ENCODE peak calls at places on chromosomes 11 and 22, in seven cellular contexts. R is GM23248; L is transverse colon; X is cardiac muscle cell; S is fibroblast of villous mesenchyme; H is astrocyte; M is CD4-positive, CD25-positive, alpha-beta regulatory T cell. G is an unnamed sample.

GRCh38 chr11:88292156-88292844 is 45.2 kb downstream of the CTSC start:
- DNase-seq in R (peak; percentile 41), L (peak; percentile 58), X (peak; percentile 38), S (no peak), H (no peak), M (no peak), G (peak; percentile 61)

GRCh38 chr11:61978703-61979661 is 11.5 kb upstream of the FTH1 start:
- DNase-seq in R (peak; percentile 68), L (no peak), X (peak; percentile 90), S (peak; percentile 73), H (peak; percentile 24), M (no peak), G (peak; percentile 93)

GRCh38 chr11:93986716-93987115 is 34.4 kb upstream of the HEPHL1 start:
- DNase-seq in R (peak; percentile 46), L (no peak), X (peak; percentile 41), S (peak; percentile 38), H (peak; percentile 48), M (no peak), G (peak; percentile 63)

GRCh38 chr11:120358729-120359128 is 22.5 kb downstream of the ARHGEF12 start:
- DNase-seq in R (no peak), L (no peak), X (no peak), S (no peak), H (no peak), M (no peak), G (no peak)

GRCh38 chr11:13721760-13722159 is 53.3 kb downstream of the FAR1 start:
- DNase-seq in R (peak; percentile 56), L (no peak), X (peak; percentile 42), S (peak; percentile 62), H (peak; percentile 11), M (no peak), G (peak; percentile 35)

GRCh38 chr22:37519268-37520195 is at the start of gene CARD10:
- DNase-seq in R (peak; percentile 45), L (peak; percentile 68), X (peak; percentile 44), S (no peak), H (no peak), M (no peak), G (peak; percentile 42)

GRCh38 chr11:71946144-71946571 is 17.3 kb downstream of the RNF121 start:
- DNase-seq in R (peak; percentile 73), L (no peak), X (peak; percentile 46), S (peak; percentile 48), H (peak; percentile 82), M (no peak), G (peak; percentile 83)

GRCh38 chr22:17972385-17973181 is 51.8 kb downstream of the MICAL3 start:
- DNase-seq in R (peak; percentile 81), L (no peak), X (peak; percentile 92), S (peak; percentile 87), H (peak; percentile 82), M (no peak), G (peak; percentile 80)

GRCh38 chr11:11636671-11637070 is 14.9 kb upstream of the GALNT18 start:
- DNase-seq in R (no peak), L (no peak), X (no peak), S (no peak), H (no peak), M (no peak), G (no peak)

GRCh38 chr11:7577226-7577882 is 63.6 kb downstream of the PPFIBP2 start:
- DNase-seq in R (peak; percentile 55), L (peak; percentile 47), X (peak; percentile 66), S (no peak), H (no peak), M (no peak), G (no peak)

GRCh38 chr11:123103326-123103980 is 41.5 kb upstream of the HSPA8 start:
- DNase-seq in R (peak; percentile 86), L (peak; percentile 30), X (peak; percentile 80), S (peak; percentile 78), H (peak; percentile 45), M (peak; percentile 55), G (peak; percentile 86)

GRCh38 chr11:45017329-45017728 is 66.6 kb upstream of the TP53I11 start:
- DNase-seq in R (no peak), L (no peak), X (no peak), S (no peak), H (no peak), M (no peak), G (no peak)

GRCh38 chr11:63802637-63803414 is 10.4 kb upstream of the SPINDOC start:
- DNase-seq in R (peak; percentile 76), L (no peak), X (peak; percentile 65), S (peak; percentile 84), H (peak; percentile 8), M (no peak), G (peak; percentile 84)

GRCh38 chr11:12276831-12277475 is 100.4 kb upstream of the PARVA start:
- DNase-seq in R (no peak), L (no peak), X (no peak), S (no peak), H (no peak), M (no peak), G (no peak)

GRCh38 chr11:128501008-128501407 is 86.3 kb downstream of the ETS1 start:
- DNase-seq in R (no peak), L (no peak), X (no peak), S (no peak), H (no peak), M (no peak), G (peak; percentile 39)

GRCh38 chr11:33899383-33900037 is 7.6 kb upstream of the LMO2 start:
- DNase-seq in R (peak; percentile 93), L (peak; percentile 52), X (peak; percentile 93), S (peak; percentile 33), H (peak; percentile 85), M (no peak), G (peak; percentile 91)

GRCh38 chr11:1874406-1875092 is 17.1 kb downstream of the PRR33 start:
- DNase-seq in R (no peak), L (peak; percentile 7), X (no peak), S (no peak), H (no peak), M (no peak), G (no peak)

GRCh38 chr11:120066738-120067303 is 71.1 kb downstream of the TRIM29 start:
- DNase-seq in R (no peak), L (no peak), X (no peak), S (no peak), H (no peak), M (no peak), G (no peak)

GRCh38 chr11:12061851-12062560 is 48.4 kb upstream of the MICAL2 start:
- DNase-seq in R (no peak), L (no peak), X (no peak), S (no peak), H (no peak), M (no peak), G (no peak)

GRCh38 chr11:3158131-3158591 is 6.9 kb downstream of the OSBPL5 start:
- DNase-seq in R (no peak), L (peak; percentile 4), X (no peak), S (no peak), H (no peak), M (no peak), G (no peak)

GRCh38 chr11:26931248-26931631 is 62.7 kb upstream of the FIBIN start:
- DNase-seq in R (peak; percentile 52), L (no peak), X (no peak), S (peak; percentile 86), H (no peak), M (no peak), G (peak; percentile 58)

GRCh38 chr11:126163074-126163700 is 48.3 kb downstream of the RPUSD4 start:
- DNase-seq in R (peak; percentile 98), L (no peak), X (peak; percentile 54), S (peak; percentile 70), H (peak; percentile 92), M (no peak), G (peak; percentile 74)

GRCh38 chr11:112290462-112290894 is 29.8 kb upstream of the PLET1 start:
- DNase-seq in R (no peak), L (no peak), X (peak; percentile 6), S (peak; percentile 22), H (no peak), M (no peak), G (no peak)
- H3K4me3 ChIP-seq in R (peak overlapping the region; percentile 80), L (peak overlapping the region; percentile 58), X (peak overlapping the region; percentile 42), S (peak overlapping the region; percentile 74), H (peak overlapping the region; percentile 66), M (peak overlapping the region; percentile 62), G (peak overlapping the region; percentile 52)

GRCh38 chr22:46010177-46010867 is 33.4 kb upstream of the WNT7B start:
- DNase-seq in R (peak; percentile 90), L (no peak), X (peak; percentile 33), S (no peak), H (peak; percentile 80), M (no peak), G (peak; percentile 78)

GRCh38 chr22:46012182-46012880 is 35.4 kb upstream of the WNT7B start:
- DNase-seq in R (no peak), L (peak; percentile 8), X (no peak), S (no peak), H (no peak), M (no peak), G (no peak)

GRCh38 chr22:46010951-46011626 is 34.1 kb upstream of the WNT7B start:
- DNase-seq in R (no peak), L (no peak), X (no peak), S (no peak), H (no peak), M (no peak), G (no peak)

GRCh38 chr22:46012881-46013281 is 35.9 kb upstream of the WNT7B start:
- DNase-seq in R (no peak), L (no peak), X (no peak), S (no peak), H (no peak), M (no peak), G (no peak)

DNA sequence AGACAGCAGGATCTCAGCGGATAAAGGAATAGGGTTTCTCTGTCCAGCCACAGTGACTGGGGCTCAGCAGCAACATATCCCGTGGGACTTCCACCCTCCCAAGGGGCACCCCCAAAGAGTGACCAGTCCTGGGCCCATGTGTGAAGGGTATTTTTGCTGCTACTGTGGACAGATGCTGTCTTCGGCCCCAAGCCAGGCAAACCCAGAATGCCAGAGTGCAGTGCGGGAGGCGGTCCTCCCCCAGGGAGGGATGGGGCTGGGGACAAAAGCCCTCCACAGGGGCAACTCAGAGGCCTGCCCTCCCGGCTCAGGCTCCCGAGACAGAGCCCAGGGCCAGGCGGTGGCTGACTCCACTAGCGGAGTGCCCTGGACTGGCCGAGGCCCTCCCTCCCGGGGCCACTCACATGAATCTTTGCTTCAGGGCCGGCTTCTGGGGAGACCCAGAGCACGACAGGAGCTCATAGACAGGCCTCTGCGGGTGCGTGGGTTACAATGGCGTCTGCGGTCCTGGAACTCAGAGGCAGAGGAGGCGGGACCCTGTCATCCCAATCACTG is 34.7 kb upstream of the WNT7B start:
- DNase-seq in R (no peak), L (no peak), X (no peak), S (no peak), H (peak; percentile 65), M (no peak), G (no peak)
- H3K4me3 ChIP-seq in R (no peak overlapping the region), L (no peak overlapping the region), X (no peak overlapping the region), S (no peak overlapping the region), H (no peak overlapping the region), M (no peak overlapping the region), G (no peak overlapping the region)

DNA sequence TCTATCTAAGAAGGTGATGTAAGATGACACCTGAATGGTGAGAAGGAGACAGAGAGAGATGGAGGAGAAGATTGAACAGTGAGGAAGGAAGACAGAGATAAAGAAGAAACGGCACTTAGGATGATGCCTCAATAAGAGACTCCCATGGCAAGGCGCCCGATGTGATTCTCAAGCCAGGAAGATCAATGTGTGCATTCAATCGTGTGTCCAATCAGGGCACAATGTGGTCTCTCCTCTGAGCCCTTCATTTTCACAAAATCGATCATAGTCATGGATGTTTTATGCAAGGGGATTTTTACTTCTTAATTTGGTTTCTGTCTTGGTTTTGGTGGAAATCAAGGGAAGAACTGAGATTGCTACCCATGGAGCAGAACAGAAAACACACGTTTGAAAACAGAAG is 19.9 kb upstream of the TMPRSS13 start:
- DNase-seq in R (no peak), L (no peak), X (no peak), S (no peak), H (no peak), M (no peak), G (no peak)
- H3K4me3 ChIP-seq in R (no peak overlapping the region), L (no peak overlapping the region), X (no peak overlapping the region), S (no peak overlapping the region), H (no peak overlapping the region), M (peak overlapping the region; percentile 39), G (no peak overlapping the region)

GRCh38 chr11:48109046-48109666 is 107.5 kb upstream of the OR4B1 start:
- DNase-seq in R (peak; percentile 68), L (no peak), X (peak; percentile 71), S (peak; percentile 55), H (peak; percentile 52), M (peak; percentile 48), G (peak; percentile 72)
- H3K4me3 ChIP-seq in R (no peak overlapping the region), L (no peak overlapping the region), X (no peak overlapping the region), S (peak overlapping the region; percentile 36), H (no peak overlapping the region), M (peak overlapping the region; percentile 91), G (no peak overlapping the region)

G was measured in cardiac fibroblast.